ENCODE peak calls at places on chromosomes 7 and 10, in eight cellular contexts. M is foreskin fibroblast, Q is HCT116, Z is LoVo, G is activated T-cell treated with anti-CD3 and anti-CD28 coated beads for 1 hour, C is HEK293T, W is iPS-NIHi11, B is NCI-H2171 treated with DMSO at 0.1 percent for 48 hours. T is an unnamed sample.

GRCh38 chr10:23418051-23418681 is 20.7 kb upstream of the OTUD1 start:
- DNase-seq in W (no peak), M (no peak), B (no peak), C (no peak), Q (no peak), Z (no peak), G (no peak), T (no peak)

GRCh38 chr10:130018253-130018652 is 54.2 kb upstream of the EBF3 start:
- DNase-seq in G (no peak), Z (no peak), B (peak; percentile 8), W (no peak), M (peak; percentile 43), Q (no peak), C (no peak), T (no peak)

GRCh38 chr7:7125993-7126392 is 56.4 kb upstream of the C1GALT1 start:
- DNase-seq in B (no peak), C (no peak), M (no peak), Z (no peak), G (no peak), Q (no peak), W (no peak), T (no peak)

GRCh38 chr10:36446873-36447272 is 678.5 kb upstream of the ANKRD30A start:
- DNase-seq in Z (no peak), C (no peak), G (no peak), W (no peak), B (peak; percentile 79), M (no peak), Q (no peak), T (no peak)

GRCh38 chr10:90964781-90965462 is 44.0 kb upstream of the ANKRD1 start:
- DNase-seq in Z (no peak), B (no peak), C (no peak), W (no peak), G (no peak), M (no peak), Q (no peak), T (no peak)

GRCh38 chr7:44244282-44244681 is 43.5 kb downstream of the YKT6 start:
- DNase-seq in Z (peak; percentile 13), W (peak; percentile 85), G (no peak), M (no peak), C (peak; percentile 47), Q (no peak), B (no peak), T (no peak)

GRCh38 chr7:15567652-15568051 is 5.8 kb upstream of the AGMO start:
- DNase-seq in W (no peak), G (no peak), Q (no peak), C (no peak), Z (no peak), B (no peak), M (no peak), T (no peak)

GRCh38 chr10:84539244-84539643 is 210.9 kb downstream of the CCSER2 start:
- DNase-seq in Z (no peak), B (no peak), C (no peak), M (no peak), W (no peak), Q (no peak), G (no peak), T (no peak)

GRCh38 chr7:32036557-32036956 is 33.6 kb downstream of the PDE1C start:
- DNase-seq in C (no peak), B (no peak), M (no peak), W (no peak), Z (no peak), Q (no peak), G (no peak), T (no peak)

GRCh38 chr7:104971290-104972071 is 42.5 kb upstream of the KMT2E start:
- DNase-seq in M (no peak), Q (no peak), B (no peak), Z (peak; percentile 67), C (no peak), W (no peak), G (no peak), T (no peak)

GRCh38 chr7:101563933-101564777 is 64.9 kb downstream of the MYL10 start:
- DNase-seq in M (no peak), G (no peak), Z (no peak), C (no peak), Q (no peak), W (peak; percentile 50), B (no peak), T (no peak)

GRCh38 chr7:152006336-152006735 is 19.1 kb upstream of the GALNT11 start:
- DNase-seq in M (no peak), C (no peak), Q (no peak), G (no peak), B (no peak), W (no peak), Z (no peak), T (no peak)

GRCh38 chr10:32350811-32351342 is 3.9 kb upstream of the EPC1 start:
- DNase-seq in M (no peak), G (no peak), C (no peak), B (no peak), W (no peak), Z (peak; percentile 33), Q (no peak), T (no peak)

GRCh38 chr7:74226633-74227032 is 16.8 kb downstream of the LAT2 start:
- DNase-seq in W (no peak), M (no peak), C (no peak), G (no peak), Z (no peak), Q (no peak), B (no peak), T (no peak)

GRCh38 chr10:79404231-79404609 is 41.2 kb downstream of the ZCCHC24 start:
- DNase-seq in B (no peak), C (no peak), Q (no peak), Z (no peak), W (peak; percentile 56), M (peak; percentile 90), G (no peak), T (no peak)

GRCh38 chr10:70458329-70459060 is 17.0 kb upstream of the NODAL start:
- DNase-seq in G (peak; percentile 23), Z (no peak), C (peak; percentile 43), W (peak; percentile 73), B (no peak), Q (no peak), M (peak; percentile 69), T (peak; percentile 30)

GRCh38 chr7:21167942-21168341 is 259.9 kb upstream of the SP4 start:
- DNase-seq in M (no peak), Q (no peak), W (no peak), C (no peak), Z (no peak), B (no peak), G (no peak), T (no peak)

GRCh38 chr7:135843214-135843613 is 94.6 kb upstream of the FAM180A start:
- DNase-seq in B (no peak), W (no peak), Q (no peak), M (no peak), C (no peak), G (no peak), Z (no peak), T (no peak)